ENCODE peak calls at places on chromosomes 12 and 14, in nine cellular contexts. R is EL; O is ascending aorta; G is activated T-cell treated with anti-CD3 and anti-CD28 coated beads for 48 hours; C is hepatic stellate cell; H is ecto neural progenitor cell; P is CD4-positive, alpha-beta memory T cell; E is activated CD4-positive, CD25-positive, alpha-beta regulatory T cell treated with anti-CD3 and anti-CD28 coated beads, Interleukin-2, amount 50 U/mL, for 72 hours; T is CD4-positive, CD25-positive, alpha-beta regulatory T cell. M is an unnamed sample.

GRCh38 chr14:31426663-31427062 is 6.3 kb upstream of the HEATR5A start:
- DNase-seq in R (no peak), O (no peak), G (no peak), C (no peak), H (no peak), P (no peak), E (no peak), T (no peak), M (no peak)

GRCh38 chr14:59484611-59485174 is 376 bp downstream of the JKAMP start:
- DNase-seq in R (no peak), O (no peak), G (no peak), C (peak), H (no peak), P (no peak), E (no peak), T (no peak), M (no peak)

GRCh38 chr12:76586764-76587395 is 27.3 kb upstream of the OSBPL8 start:
- DNase-seq in R (peak), O (no peak), G (no peak), C (no peak), H (no peak), P (peak), E (no peak), T (peak), M (no peak)

GRCh38 chr12:64595863-64596793 is 14.2 kb upstream of the RASSF3 start:
- DNase-seq in R (no peak), O (no peak), G (no peak), C (no peak), H (no peak), P (no peak), E (no peak), T (no peak), M (no peak)

GRCh38 chr14:34554540-34555250 is 15.2 kb upstream of the EAPP start:
- DNase-seq in R (peak), O (no peak), G (no peak), C (no peak), H (peak), P (no peak), E (no peak), T (no peak), M (peak)

GRCh38 chr12:46964496-46965098 is 114.8 kb upstream of the PCED1B start:
- DNase-seq in R (peak), O (no peak), G (no peak), C (peak), H (peak), P (no peak), E (no peak), T (no peak), M (peak)

GRCh38 chr12:3117144-3117581 is 40.0 kb downstream of the TSPAN9 start:
- DNase-seq in R (peak), O (no peak), G (no peak), C (peak), H (no peak), P (no peak), E (no peak), T (no peak), M (no peak)

GRCh38 chr14:98946995-98947394 is 325.0 kb downstream of the BCL11B start:
- DNase-seq in R (no peak), O (no peak), G (no peak), C (no peak), H (no peak), P (no peak), E (no peak), T (no peak), M (no peak)

GRCh38 chr12:26465419-26466097 is 270.2 kb downstream of the SSPN start:
- DNase-seq in R (no peak), O (no peak), G (no peak), C (no peak), H (no peak), P (no peak), E (no peak), T (no peak), M (no peak)

GRCh38 chr14:28766505-28767238 is at the start of gene FOXG1:
- DNase-seq in R (no peak), O (no peak), G (no peak), C (no peak), H (peak), P (no peak), E (no peak), T (no peak), M (no peak)

GRCh38 chr14:25431211-25432076 is 381.5 kb upstream of the STXBP6 start:
- DNase-seq in R (no peak), O (no peak), G (no peak), C (no peak), H (peak), P (no peak), E (no peak), T (peak), M (no peak)

GRCh38 chr14:49366416-49366815 is 219.8 kb downstream of the RPS29 start:
- DNase-seq in R (no peak), O (no peak), G (no peak), C (no peak), H (no peak), P (no peak), E (no peak), T (no peak), M (no peak)

GRCh38 chr14:25007832-25008231 is 42.1 kb downstream of the STXBP6 start:
- DNase-seq in R (peak), O (no peak), G (no peak), C (no peak), H (no peak), P (no peak), E (no peak), T (no peak), M (peak)

GRCh38 chr14:92559486-92559885 is 45.9 kb downstream of the RIN3 start:
- DNase-seq in R (no peak), O (no peak), G (no peak), C (no peak), H (no peak), P (no peak), E (no peak), T (no peak), M (no peak)

GRCh38 chr12:78403136-78403535 is 461.4 kb upstream of the SYT1 start:
- DNase-seq in R (peak), O (no peak), G (no peak), C (peak), H (no peak), P (no peak), E (no peak), T (no peak), M (peak)

GRCh38 chr12:118189761-118190181 is 53.8 kb downstream of the PEBP1 start:
- DNase-seq in R (peak), O (no peak), G (no peak), C (peak), H (peak), P (no peak), E (no peak), T (no peak), M (no peak)

GRCh38 chr14:98924046-98924445 is 348.0 kb downstream of the BCL11B start:
- DNase-seq in R (no peak), O (no peak), G (no peak), C (no peak), H (no peak), P (no peak), E (no peak), T (no peak), M (no peak)

GRCh38 chr12:90987101-90987500 is 17.7 kb downstream of the EPYC start:
- DNase-seq in R (peak), O (no peak), G (no peak), C (no peak), H (no peak), P (no peak), E (no peak), T (no peak), M (peak)

GRCh38 chr12:113086249-113087164 is 30.0 kb downstream of the DTX1 start:
- DNase-seq in R (no peak), O (no peak), G (no peak), C (no peak), H (no peak), P (no peak), E (no peak), T (peak), M (no peak)

GRCh38 chr12:43812926-43813325 is 6.8 kb upstream of the TWF1 start:
- DNase-seq in R (no peak), O (no peak), G (no peak), C (no peak), H (no peak), P (no peak), E (no peak), T (no peak), M (no peak)

GRCh38 chr14:32524609-32525391 is 195.7 kb downstream of the AKAP6 start:
- DNase-seq in R (no peak), O (no peak), G (no peak), C (no peak), H (no peak), P (no peak), E (no peak), T (no peak), M (no peak)